ENCODE peak calls at places on chromosomes 1 and 21, in four cellular contexts. T, P, M and D are unnamed samples.

GRCh38 chr1:153945131-153945794 is 1.3 kb downstream of the DENND4B start:
- DNase-seq in T (peak; percentile 36), P (peak; percentile 93), M (peak; percentile 51), D (peak; percentile 84)

GRCh38 chr1:234975122-234975940 is 153.3 kb downstream of the TOMM20 start:
- DNase-seq in T (no peak), P (no peak), M (peak; percentile 94), D (no peak)

GRCh38 chr1:87135313-87135712 is 193.4 kb upstream of the LMO4 start:
- DNase-seq in T (no peak), P (no peak), M (no peak), D (no peak)

GRCh38 chr1:151968058-151968457 is 25.6 kb downstream of the S100A10 start:
- DNase-seq in T (peak; percentile 62), P (peak; percentile 86), M (peak; percentile 63), D (peak; percentile 65)

GRCh38 chr1:182347019-182347418 is 44.6 kb downstream of the GLUL start:
- DNase-seq in T (no peak), P (no peak), M (no peak), D (no peak)

GRCh38 chr1:76833151-76833550 is 34.1 kb upstream of the ST6GALNAC5 start:
- DNase-seq in T (no peak), P (no peak), M (no peak), D (no peak)

GRCh38 chr1:9466780-9467755 is 72.2 kb upstream of the SLC25A33 start:
- DNase-seq in T (no peak), P (no peak), M (peak; percentile 46), D (no peak)

GRCh38 chr1:5423109-5423508 is 569.1 kb downstream of the NPHP4 start:
- DNase-seq in T (no peak), P (no peak), M (no peak), D (peak; percentile 43)

GRCh38 chr1:47433037-47433421 is 4.8 kb upstream of the FOXD2 start:
- DNase-seq in T (no peak), P (no peak), M (no peak), D (no peak)

GRCh38 chr1:20896824-20897223 is 109.7 kb upstream of the HP1BP3 start:
- DNase-seq in T (no peak), P (no peak), M (peak; percentile 8), D (no peak)

GRCh38 chr1:92502247-92502646 is 15.5 kb upstream of the GFI1 start:
- DNase-seq in T (no peak), P (no peak), M (peak; percentile 51), D (no peak)

GRCh38 chr1:7650801-7651200 is 120.3 kb upstream of the VAMP3 start:
- DNase-seq in T (peak; percentile 55), P (no peak), M (no peak), D (no peak)

GRCh38 chr1:72623299-72623708 is 341.0 kb upstream of the NEGR1 start:
- DNase-seq in T (peak; percentile 66), P (peak; percentile 67), M (peak; percentile 64), D (peak; percentile 4)

GRCh38 chr1:155123801-155124200 is 3.9 kb upstream of the EFNA1 start:
- DNase-seq in T (no peak), P (no peak), M (no peak), D (no peak)

GRCh38 chr21:27526451-27526850 is 559.6 kb upstream of the ADAMTS5 start:
- DNase-seq in T (no peak), P (no peak), M (no peak), D (no peak)

GRCh38 chr1:18554597-18554996 is 73.9 kb downstream of the KLHDC7A start:
- DNase-seq in T (no peak), P (no peak), M (no peak), D (no peak)

GRCh38 chr21:34795152-34796141 is 126.7 kb downstream of the CLIC6 start:
- DNase-seq in T (no peak), P (no peak), M (peak; percentile 77), D (no peak)

GRCh38 chr1:180953791-180954721 is 41.4 kb downstream of the KIAA1614 start:
- DNase-seq in T (no peak), P (peak; percentile 90), M (peak; percentile 60), D (no peak)

GRCh38 chr1:165376041-165376810 is 19.7 kb upstream of the LMX1A start:
- DNase-seq in T (peak; percentile 93), P (no peak), M (peak; percentile 85), D (no peak)

GRCh38 chr1:221093903-221094865 is 214.9 kb downstream of the HLX start:
- DNase-seq in T (peak; percentile 3), P (peak; percentile 31), M (no peak), D (no peak)

GRCh38 chr1:221494670-221495069 is 247.2 kb downstream of the DUSP10 start:
- DNase-seq in T (no peak), P (no peak), M (peak; percentile 21), D (no peak)

GRCh38 chr21:44459712-44460440 is 4.6 kb downstream of the LRRC3 start:
- DNase-seq in T (no peak), P (no peak), M (no peak), D (no peak)

GRCh38 chr21:20646431-20646830 is 351.8 kb upstream of the NCAM2 start:
- DNase-seq in T (no peak), P (no peak), M (no peak), D (no peak)

GRCh38 chr1:67889940-67890567 is 56.8 kb upstream of the GNG12 start:
- DNase-seq in T (no peak), P (no peak), M (peak; percentile 86), D (no peak)

GRCh38 chr1:206974154-206974553 is 3.9 kb upstream of the FCAMR start:
- DNase-seq in T (no peak), P (no peak), M (no peak), D (no peak)

GRCh38 chr1:30879126-30879786 is 29.3 kb downstream of the SDC3 start:
- DNase-seq in T (no peak), P (no peak), M (no peak), D (no peak)

GRCh38 chr1:68819190-68819829 is 322.4 kb upstream of the DEPDC1 start:
- DNase-seq in T (peak; percentile 56), P (peak; percentile 47), M (peak; percentile 37), D (no peak)

GRCh38 chr1:67307251-67308060 is at the start of gene IL12RB2:
- DNase-seq in T (peak; percentile 81), P (peak; percentile 17), M (no peak), D (no peak)

GRCh38 chr1:226912587-226913176 is 27.4 kb upstream of the COQ8A start:
- DNase-seq in T (peak; percentile 73), P (peak; percentile 86), M (peak; percentile 22), D (no peak)

GRCh38 chr1:119582801-119583200 is 65.3 kb downstream of the ZNF697 start:
- DNase-seq in T (peak; percentile 69), P (peak; percentile 79), M (peak; percentile 65), D (peak; percentile 48)

GRCh38 chr21:38631171-38631570 is 132.9 kb upstream of the ERG start:
- DNase-seq in T (no peak), P (no peak), M (no peak), D (no peak)

GRCh38 chr1:50266509-50266908 is 156.7 kb downstream of the DMRTA2 start:
- DNase-seq in T (no peak), P (no peak), M (peak; percentile 46), D (peak; percentile 15)

GRCh38 chr1:221777434-221778072 is 35.7 kb upstream of the DUSP10 start:
- DNase-seq in T (no peak), P (no peak), M (no peak), D (peak; percentile 77)

GRCh38 chr1:31901838-31902508 is 36.2 kb downstream of the PTP4A2 start:
- DNase-seq in T (no peak), P (peak; percentile 71), M (no peak), D (no peak)

GRCh38 chr1:42157667-42158066 is 4.5 kb downstream of the GUCA2B start:
- DNase-seq in T (no peak), P (peak; percentile 58), M (no peak), D (peak; percentile 72)

GRCh38 chr1:237857455-237857854 is 33.3 kb downstream of the ZP4 start:
- DNase-seq in T (no peak), P (no peak), M (no peak), D (no peak)
- H3K4me2 ChIP-seq in T (no peak overlapping the region), P (no peak overlapping the region), M (no peak overlapping the region), D (no peak overlapping the region)

GRCh38 chr1:53048960-53049573 is 12.9 kb upstream of the PODN start:
- DNase-seq in T (no peak), P (no peak), M (no peak), D (no peak)

GRCh38 chr1:53050310-53050709 is 11.7 kb upstream of the PODN start:
- DNase-seq in T (no peak), P (no peak), M (no peak), D (no peak)

GRCh38 chr1:53047737-53048344 is 14.2 kb upstream of the PODN start:
- DNase-seq in T (no peak), P (peak; percentile 43), M (peak; percentile 31), D (peak; percentile 40)

GRCh38 chr1:53048345-53048737 is 13.7 kb upstream of the PODN start:
- DNase-seq in T (no peak), P (no peak), M (no peak), D (no peak)

DNA sequence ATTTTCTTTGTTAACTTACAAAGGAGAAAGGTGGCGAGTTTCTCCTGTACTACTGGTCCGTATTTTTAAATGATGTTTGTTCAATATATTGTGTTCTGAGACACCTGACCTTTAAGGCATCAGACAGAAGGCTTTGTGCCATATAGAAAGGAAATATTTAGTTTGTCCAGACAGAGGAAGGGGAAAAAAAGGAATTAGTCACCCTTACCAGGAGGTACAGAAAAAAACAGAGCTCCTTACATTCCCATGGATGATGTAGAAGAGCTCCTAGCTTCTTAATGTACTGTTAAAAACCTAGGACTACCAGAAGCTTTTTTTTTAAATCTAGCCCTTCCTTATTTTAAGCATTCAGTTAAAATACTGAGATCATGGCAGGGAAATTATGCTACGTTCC is 12.4 kb upstream of the PODN start:
- DNase-seq in T (no peak), P (no peak), M (no peak), D (no peak)
- H3K4me2 ChIP-seq in T (no peak overlapping the region), P (no peak overlapping the region), M (no peak overlapping the region), D (no peak overlapping the region)

DNA sequence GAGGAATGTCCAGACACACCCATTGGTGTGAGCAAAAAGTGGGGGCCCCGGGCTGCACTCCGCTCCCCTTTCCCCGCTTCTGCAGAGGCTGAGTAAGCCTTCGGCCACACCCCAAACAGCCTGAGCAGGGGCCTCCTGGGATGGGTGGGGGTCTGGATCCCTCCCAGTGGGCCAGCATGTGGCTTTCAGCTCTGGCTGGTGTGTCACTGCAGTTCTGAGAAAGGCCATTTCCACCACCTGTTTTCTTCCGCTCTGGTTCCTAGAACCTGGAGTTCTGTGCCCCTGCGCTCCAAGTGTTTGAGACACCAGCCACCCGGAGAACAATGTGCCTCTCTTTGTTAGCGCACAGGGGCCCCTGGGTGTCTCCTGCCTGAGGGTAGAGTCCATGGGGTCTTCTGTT is 30.9 kb downstream of the SLC37A1 start:
- DNase-seq in T (no peak), P (no peak), M (no peak), D (no peak)
- H3K4me2 ChIP-seq in T (no peak overlapping the region), P (no peak overlapping the region), M (no peak overlapping the region), D (no peak overlapping the region)

DNA sequence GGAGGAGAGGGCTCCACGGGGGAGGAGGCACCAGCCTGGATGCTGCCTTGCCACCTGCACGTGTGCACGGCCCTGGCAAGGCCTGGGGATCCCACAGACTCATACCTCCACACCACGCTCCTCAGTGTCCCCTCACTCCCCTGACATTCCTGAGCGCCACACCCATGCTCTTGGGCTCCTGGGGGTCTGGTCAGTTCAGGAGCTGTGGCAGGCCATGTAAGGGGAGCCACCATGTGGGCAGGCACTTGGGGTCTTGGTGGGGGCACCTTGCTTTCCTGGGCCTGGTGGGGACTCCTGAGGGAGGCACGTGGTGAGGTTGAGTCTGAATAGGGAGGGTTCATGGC is 1.4 kb downstream of the GJC2 start:
- DNase-seq in T (no peak), P (no peak), M (no peak), D (no peak)
- H3K4me2 ChIP-seq in T (no peak overlapping the region), P (no peak overlapping the region), M (peak overlapping the region; percentile 56), D (no peak overlapping the region)